ENCODE peak calls at places on chromosomes 4 and X, in five cellular contexts. U is IMR-90, B is HCT116, T is Calu3, L is heart right ventricle. F is an unnamed sample.
A peak's percentile ranks its signal among the peaks of the same experiment; 100 is the strongest.

GRCh38 chr4:88841635-88842034 is 144.0 kb upstream of the NAP1L5 start:
- DNase-seq in U (peak; percentile 65), B (no peak), T (no peak), L (no peak), F (no peak)

GRCh38 chr4:64330143-64330542 is 79.1 kb downstream of the TECRL start:
- DNase-seq in U (no peak), B (no peak), T (no peak), L (no peak), F (no peak)

GRCh38 chr4:102780476-102781144 is 19.8 kb upstream of the MANBA start:
- DNase-seq in U (peak; percentile 62), B (no peak), T (no peak), L (no peak), F (no peak)

GRCh38 chrX:48703642-48704481 is 7.3 kb downstream of the SUV39H1 start:
- DNase-seq in U (peak; percentile 23), B (no peak), T (peak; percentile 55), L (no peak), F (no peak)

GRCh38 chr4:156815717-156816319 is 155.8 kb downstream of the PDGFC start:
- DNase-seq in U (no peak), B (no peak), T (no peak), L (no peak), F (no peak)

GRCh38 chr4:152997771-152998487 is 61.8 kb downstream of the FHDC1 start:
- DNase-seq in U (peak; percentile 7), B (no peak), T (peak; percentile 5), L (no peak), F (no peak)

GRCh38 chrX:10648608-10649007 is 28.2 kb upstream of the MID1 start:
- DNase-seq in U (peak; percentile 78), B (no peak), T (no peak), L (no peak), F (no peak)

GRCh38 chr4:110163327-110164070 is 34.9 kb downstream of the ELOVL6 start:
- DNase-seq in U (peak; percentile 88), B (peak; percentile 61), T (no peak), L (no peak), F (no peak)

GRCh38 chr4:157204634-157205244 is 15.8 kb upstream of the GRIA2 start:
- DNase-seq in U (peak; percentile 1), B (peak; percentile 13), T (peak; percentile 19), L (peak; percentile 24), F (no peak)

GRCh38 chr4:186724861-186725419 is 1.3 kb upstream of the FAT1 start:
- DNase-seq in U (peak; percentile 40), B (no peak), T (no peak), L (no peak), F (no peak)

GRCh38 chrX:149504226-149504914 is 736 bp downstream of the IDS start:
- DNase-seq in U (no peak), B (no peak), T (peak; percentile 37), L (no peak), F (no peak)

GRCh38 chrX:34560180-34560579 is 96.9 kb downstream of the TMEM47 start:
- DNase-seq in U (no peak), B (no peak), T (no peak), L (no peak), F (no peak)

GRCh38 chrX:110265624-110266023 is 52.3 kb downstream of the AMMECR1 start:
- DNase-seq in U (no peak), B (no peak), T (no peak), L (no peak), F (no peak)

GRCh38 chr4:145944886-145945285 is 6.3 kb upstream of the ZNF827 start:
- DNase-seq in U (peak; percentile 41), B (no peak), T (no peak), L (no peak), F (no peak)

GRCh38 chr4:185210102-185210981 is 944 bp downstream of the SNX25 start:
- DNase-seq in U (peak; percentile 56), B (no peak), T (peak; percentile 28), L (peak; percentile 54), F (no peak)

GRCh38 chr4:11072999-11073398 is 355.7 kb downstream of the HS3ST1 start:
- DNase-seq in U (no peak), B (no peak), T (no peak), L (no peak), F (no peak)

GRCh38 chr4:26197018-26197779 is 123.6 kb upstream of the RBPJ start:
- DNase-seq in U (peak; percentile 97), B (peak; percentile 98), T (peak; percentile 59), L (no peak), F (no peak)

GRCh38 chr4:139986108-139986507 is 167.9 kb downstream of the MAML3 start:
- DNase-seq in U (no peak), B (no peak), T (no peak), L (no peak), F (peak; percentile 87)

GRCh38 chr4:108367751-108368150 is 199.0 kb upstream of the LEF1 start:
- DNase-seq in U (no peak), B (no peak), T (no peak), L (no peak), F (no peak)

GRCh38 chrX:139049455-139049854 is 337.9 kb upstream of the FGF13 start:
- DNase-seq in U (no peak), B (no peak), T (no peak), L (no peak), F (no peak)

GRCh38 chrX:24862343-24862742 is 153.4 kb downstream of the ARX start:
- DNase-seq in U (peak; percentile 52), B (no peak), T (no peak), L (no peak), F (no peak)

GRCh38 chr4:6308890-6309643 is 39.4 kb downstream of the WFS1 start:
- DNase-seq in U (no peak), B (no peak), T (peak; percentile 40), L (peak; percentile 42), F (no peak)

GRCh38 chr4:99190336-99190735 is 28.7 kb downstream of the ADH6 start:
- DNase-seq in U (no peak), B (no peak), T (no peak), L (no peak), F (no peak)

GRCh38 chr4:76747613-76748012 is 150.3 kb downstream of the SOWAHB start:
- DNase-seq in U (peak; percentile 51), B (no peak), T (no peak), L (no peak), F (no peak)

GRCh38 chr4:77358315-77358928 is 201.4 kb downstream of the CCNG2 start:
- DNase-seq in U (peak; percentile 40), B (peak; percentile 16), T (peak; percentile 35), L (no peak), F (peak; percentile 3)

GRCh38 chr4:125321709-125322362 is 7.1 kb downstream of the FAT4 start:
- DNase-seq in U (peak; percentile 61), B (no peak), T (no peak), L (no peak), F (no peak)

GRCh38 chr4:57425610-57426009 is 315.4 kb upstream of the IGFBP7 start:
- DNase-seq in U (no peak), B (no peak), T (no peak), L (no peak), F (no peak)

GRCh38 chr4:158809611-158810486 is 41.0 kb downstream of the FNIP2 start:
- DNase-seq in U (peak; percentile 90), B (peak; percentile 6), T (peak; percentile 38), L (no peak), F (peak; percentile 61)

GRCh38 chr4:173301518-173302201 is 32.5 kb downstream of the HMGB2 start:
- DNase-seq in U (peak; percentile 66), B (peak; percentile 3), T (peak; percentile 16), L (no peak), F (no peak)

GRCh38 chr4:8882239-8882638 is 10.6 kb upstream of the HMX1 start:
- DNase-seq in U (no peak), B (peak; percentile 4), T (no peak), L (no peak), F (no peak)

GRCh38 chr4:36207367-36207766 is 36.9 kb downstream of the ARAP2 start:
- DNase-seq in U (no peak), B (no peak), T (no peak), L (no peak), F (no peak)

GRCh38 chrX:135910251-135910650 is 16.7 kb downstream of the SAGE1 start:
- DNase-seq in U (no peak), B (no peak), T (no peak), L (no peak), F (no peak)

DNA sequence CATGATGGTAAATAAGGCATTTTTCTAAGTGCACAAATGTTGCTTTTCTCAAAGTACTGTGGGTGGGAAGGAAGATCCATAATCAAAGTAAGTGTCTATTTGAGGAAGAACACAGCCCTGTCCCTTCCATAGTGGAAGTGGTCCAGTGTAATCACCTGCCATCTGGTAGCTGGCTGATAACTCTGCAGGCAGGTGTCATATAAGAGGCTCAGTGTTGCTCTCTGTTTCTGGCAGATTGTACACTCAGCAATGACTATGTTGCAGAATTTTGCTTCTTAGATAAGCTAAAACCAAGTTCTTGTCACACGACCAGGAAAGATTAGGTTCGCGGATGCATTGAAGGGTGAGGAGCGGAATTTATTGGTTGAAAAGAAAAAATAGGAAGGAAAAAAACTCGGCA is 20.9 kb downstream of the SAGE1 start:
- DNase-seq in U (no peak), B (no peak), T (no peak), L (no peak), F (no peak)
- TF ChIP-seq CTCF in U (no peak), B (no peak), T (no peak), L (no peak), F (no peak)

DNA sequence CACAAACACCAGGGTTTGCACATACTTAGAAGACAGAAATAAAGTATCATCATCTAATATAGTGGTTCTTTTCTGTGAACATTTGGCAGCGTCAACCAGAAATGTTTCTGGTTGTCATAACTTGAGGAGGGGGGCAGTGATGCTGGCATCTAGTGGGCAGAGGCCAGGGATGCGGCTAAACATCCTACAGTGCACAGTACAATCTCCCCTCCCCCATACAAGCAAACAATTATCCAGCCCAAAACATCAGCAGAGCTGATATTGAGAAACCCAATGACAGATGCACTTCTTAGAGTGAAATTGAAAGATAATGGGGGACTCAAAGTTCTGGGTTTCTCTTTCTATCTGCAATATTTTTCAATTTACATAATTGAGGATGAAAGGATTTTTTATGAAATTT is 1.9 kb upstream of the EIF1AX start:
- DNase-seq in U (no peak), B (no peak), T (no peak), L (no peak), F (no peak)
- TF ChIP-seq CTCF in U (no peak), B (peak; percentile 11), T (no peak), L (no peak), F (no peak)

DNA sequence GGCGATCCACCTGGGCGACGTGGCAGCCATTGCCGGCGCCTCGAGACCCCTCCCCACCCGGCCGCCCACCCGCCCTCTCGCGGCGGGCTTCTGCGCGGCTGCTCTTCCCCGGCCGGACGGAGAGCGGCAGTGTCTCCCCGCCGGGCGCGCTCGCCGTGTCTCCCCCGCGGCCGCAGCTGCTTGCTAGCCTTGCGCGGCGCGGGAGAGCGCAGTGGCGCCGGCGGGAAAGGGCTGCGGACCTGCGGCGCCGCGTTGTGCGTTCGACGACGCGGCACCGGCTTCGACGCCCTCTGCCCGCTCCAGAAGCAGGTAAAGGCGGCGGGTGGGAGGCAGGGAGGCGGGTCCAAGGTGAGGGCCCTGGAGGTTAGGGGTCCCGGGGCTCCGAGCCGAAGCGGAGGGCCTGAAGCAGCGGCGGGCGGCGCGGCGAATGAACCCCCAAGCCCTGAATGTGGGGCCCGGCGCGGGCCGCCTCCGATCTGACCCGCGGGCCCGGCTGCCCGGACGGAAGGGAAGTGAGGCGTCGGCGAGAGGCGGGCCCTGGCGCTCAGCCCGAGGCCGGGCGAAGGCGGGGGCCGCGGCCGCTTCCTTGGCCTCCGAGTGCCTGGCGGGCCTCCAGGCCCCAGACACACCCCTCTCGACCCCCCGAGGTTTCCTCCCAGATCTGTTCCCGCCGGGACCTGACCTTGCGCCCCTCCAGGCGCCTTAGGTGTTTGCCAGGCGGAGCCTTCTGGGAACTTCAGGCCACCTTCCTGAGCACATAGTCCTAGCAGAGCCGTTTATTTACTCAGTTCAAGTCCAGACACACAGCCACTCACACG is at the start of gene N4BP2:
- DNase-seq in U (peak; percentile 68), B (peak; percentile 57), T (peak; percentile 71), L (peak; percentile 87), F (peak; percentile 57)
- TF ChIP-seq CTCF in U (peak; percentile 91), B (peak; percentile 51), T (peak; percentile 40), L (peak; percentile 95), F (peak; percentile 98)

GRCh38 chr4:87679449-87680169 is 29.5 kb downstream of the DMP1 start:
- DNase-seq in U (peak; percentile 58), B (peak; percentile 48), T (peak; percentile 31), L (peak; percentile 55), F (no peak)
- TF ChIP-seq CTCF in U (peak; percentile 81), B (peak; percentile 84), T (peak; percentile 76), L (peak; percentile 87), F (peak; percentile 58)

F was measured in LNCaP clone FGC.